ENCODE peak calls at places on chromosomes 16 and 17, in four cellular contexts. T is GM12864, G is WTC11, R is hepatocyte. Y is an unnamed sample.

GRCh38 chr16:30054959-30055553 is 10.5 kb upstream of the ALDOA start:
- DNase-seq in T (no peak), G (peak), R (no peak), Y (no peak)

GRCh38 chr17:58998871-58999270 is 107.8 kb downstream of the TRIM37 start:
- DNase-seq in T (no peak), G (no peak), R (no peak), Y (no peak)

GRCh38 chr16:69941251-69942098 is 9.7 kb upstream of the CLEC18A start:
- DNase-seq in T (no peak), G (no peak), R (no peak), Y (no peak)

GRCh38 chr17:226773-227580 is 45.5 kb upstream of the DOC2B start:
- DNase-seq in T (no peak), G (no peak), R (no peak), Y (no peak)

GRCh38 chr16:72182976-72183375 is 11.0 kb upstream of the PMFBP1 start:
- DNase-seq in T (no peak), G (no peak), R (no peak), Y (no peak)

GRCh38 chr16:75529959-75530358 is 5.9 kb downstream of the CHST5 start:
- DNase-seq in T (no peak), G (no peak), R (no peak), Y (no peak)

GRCh38 chr17:28878981-28879380 is 18.6 kb downstream of the FLOT2 start:
- DNase-seq in T (no peak), G (peak), R (peak), Y (no peak)

GRCh38 chr17:27489045-27489715 is 32.9 kb downstream of the KSR1 start:
- DNase-seq in T (no peak), G (no peak), R (peak), Y (peak)

GRCh38 chr17:42684929-42685556 is 2.7 kb downstream of the CNTNAP1 start:
- DNase-seq in T (no peak), G (no peak), R (no peak), Y (no peak)

DNA sequence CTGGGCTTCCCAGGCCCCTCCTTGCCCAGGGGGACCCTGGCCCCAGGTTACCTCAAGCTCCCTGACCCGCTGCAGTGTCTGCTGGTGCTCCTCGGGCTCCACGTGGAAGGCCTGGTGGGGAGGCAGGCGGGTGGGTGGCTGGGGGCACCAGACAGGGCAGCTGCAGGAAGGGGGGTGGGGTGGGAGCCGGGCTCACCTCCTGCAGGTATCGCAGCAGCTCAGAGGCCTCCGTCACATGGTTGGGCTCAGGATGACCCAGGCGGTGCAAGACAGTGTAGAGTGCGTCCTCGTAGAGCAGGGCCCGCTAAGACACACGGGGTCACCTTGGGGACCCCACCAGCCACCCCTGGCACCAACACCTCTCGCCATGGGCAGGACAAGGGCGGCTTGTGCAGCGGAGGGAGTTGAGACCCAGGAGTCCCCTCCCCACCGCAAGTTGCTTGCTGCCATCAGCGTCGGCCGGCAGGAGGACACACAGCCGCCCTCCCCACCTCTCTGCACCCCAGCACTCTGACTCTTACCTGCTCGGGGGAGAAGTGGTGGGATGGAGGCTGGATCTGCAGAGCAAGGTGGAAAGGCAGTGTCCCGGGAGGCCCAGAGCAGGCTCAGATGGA is 1.1 kb downstream of the UNC13D start:
- DNase-seq in T (no peak), G (no peak), R (no peak), Y (no peak)
- TF ChIP-seq CTCF in T (peak), G (no peak), R (no peak), Y (no peak)

GRCh38 chr16:63426275-63426870 is 1390.1 kb upstream of the CDH8 start:
- DNase-seq in T (no peak), G (no peak), R (no peak), Y (no peak)
- TF ChIP-seq CTCF in T (no peak), G (no peak), R (no peak), Y (no peak)

GRCh38 chr16:53495325-53495724 is 7.7 kb downstream of the AKTIP start:
- DNase-seq in T (no peak), G (peak), R (no peak), Y (no peak)
- TF ChIP-seq CTCF in T (no peak), G (no peak), R (no peak), Y (no peak)

GRCh38 chr17:76370261-76370993 is 14.0 kb upstream of the SPHK1 start:
- DNase-seq in T (no peak), G (no peak), R (no peak), Y (peak)
- TF ChIP-seq CTCF in T (peak), G (no peak), R (peak), Y (peak)

DNA sequence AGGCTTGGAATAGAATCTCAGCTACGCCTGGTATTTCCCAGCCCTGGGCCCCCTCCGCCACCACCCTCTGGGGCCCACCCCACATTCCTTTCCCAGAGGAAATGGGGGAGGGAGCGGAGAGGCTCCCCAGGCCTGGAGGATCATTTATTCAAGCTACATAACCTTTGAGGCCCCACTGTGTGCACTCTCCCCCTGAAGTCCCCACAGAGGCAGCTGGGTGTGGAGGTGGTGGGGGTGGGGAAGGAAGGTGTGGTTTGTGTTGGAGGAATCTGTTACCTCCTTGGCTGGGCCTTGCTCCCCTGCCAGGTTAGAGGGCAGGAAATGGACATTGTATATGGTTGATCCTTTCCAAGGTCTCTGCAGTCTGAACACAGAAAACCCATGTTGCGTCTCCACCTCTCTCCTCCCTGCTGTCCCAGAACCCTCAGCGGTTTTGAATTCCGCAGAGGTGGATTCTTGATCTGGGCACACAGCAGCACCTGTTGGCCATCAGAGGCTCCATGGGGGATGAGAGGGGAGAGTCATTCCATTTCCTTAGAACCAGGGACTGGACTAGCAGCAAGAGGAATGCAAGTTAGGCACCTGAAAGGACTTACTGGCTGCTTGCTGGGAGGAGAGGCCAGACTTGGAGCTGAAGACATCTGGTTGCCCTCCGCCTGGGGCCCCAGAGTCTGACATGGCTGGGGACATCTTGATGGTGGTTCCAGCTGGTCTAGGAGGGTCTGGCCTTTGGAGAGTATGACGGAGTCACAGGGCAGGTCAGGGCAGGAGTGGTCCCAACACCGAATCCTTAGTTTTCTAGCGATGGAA is 23.0 kb downstream of the ARHGAP23 start:
- DNase-seq in T (no peak), G (peak), R (peak), Y (no peak)
- TF ChIP-seq CTCF in T (no peak), G (no peak), R (no peak), Y (no peak)

Y was measured in AG09319.